ENCODE peak calls at places on chromosomes 13 and 19, in seven cellular contexts. Z, M, W, R, G, Y and P are unnamed samples.

GRCh38 chr13:50318887-50319286 is 303.6 kb downstream of the KCNRG start:
- DNase-seq in Z (no peak), M (no peak), W (no peak), R (peak), G (no peak), Y (no peak), P (no peak)

GRCh38 chr19:10566658-10567410 is 1.0 kb upstream of the KRI1 start:
- DNase-seq in Z (no peak), M (no peak), W (no peak), R (peak), G (no peak), Y (peak), P (no peak)

GRCh38 chr19:44752816-44753618 is 4.5 kb downstream of the BCL3 start:
- DNase-seq in Z (peak), M (peak), W (peak), R (peak), G (peak), Y (peak), P (peak)

GRCh38 chr19:17148130-17148529 is 67.0 kb upstream of the USE1 start:
- DNase-seq in Z (no peak), M (no peak), W (no peak), R (peak), G (no peak), Y (no peak), P (no peak)

GRCh38 chr13:20270163-20270865 is 38.2 kb upstream of the GJB6 start:
- DNase-seq in Z (no peak), M (no peak), W (no peak), R (no peak), G (no peak), Y (no peak), P (no peak)

GRCh38 chr19:29978139-29978538 is 36.1 kb downstream of the URI1 start:
- DNase-seq in Z (no peak), M (no peak), W (no peak), R (no peak), G (no peak), Y (no peak), P (no peak)

GRCh38 chr19:32691952-32692726 is 518 bp downstream of the NUDT19 start:
- DNase-seq in Z (no peak), M (peak), W (peak), R (peak), G (peak), Y (no peak), P (peak)

GRCh38 chr19:42942187-42942789 is 5.3 kb upstream of the PSG7 start:
- DNase-seq in Z (peak), M (no peak), W (no peak), R (peak), G (no peak), Y (no peak), P (no peak)

GRCh38 chr19:14089412-14089661 is 1.2 kb downstream of the SAMD1 start:
- DNase-seq in Z (no peak), M (peak), W (no peak), R (no peak), G (no peak), Y (no peak), P (no peak)

GRCh38 chr19:31351212-31352193 is 2.3 kb upstream of the TSHZ3 start:
- DNase-seq in Z (no peak), M (peak), W (no peak), R (no peak), G (peak), Y (no peak), P (no peak)

GRCh38 chr13:19680751-19681150 is 47.3 kb downstream of the MPHOSPH8 start:
- DNase-seq in Z (no peak), M (no peak), W (no peak), R (no peak), G (no peak), Y (no peak), P (no peak)

DNA sequence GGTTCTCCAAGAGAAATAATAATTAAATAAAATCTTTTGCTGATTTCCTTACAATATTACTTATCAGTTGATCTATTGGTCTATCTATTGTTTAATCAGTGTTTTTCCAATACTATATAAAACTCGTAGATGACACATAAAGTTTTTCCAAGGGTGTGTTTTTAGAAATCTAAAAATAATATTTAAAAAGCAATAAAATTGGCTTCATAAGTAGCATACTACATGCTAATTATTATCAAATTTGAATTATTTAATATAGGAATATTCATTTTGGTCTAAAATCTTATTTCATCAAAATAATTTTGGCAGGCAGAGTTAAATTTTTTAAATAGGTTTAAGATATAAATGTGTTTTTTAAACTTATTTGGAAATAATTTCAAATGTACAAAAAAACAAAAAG is 49.4 kb upstream of the MIR17HG start:
- DNase-seq in Z (no peak), M (no peak), W (no peak), R (no peak), G (no peak), Y (no peak), P (no peak)
- TF ChIP-seq TAF1 in Z (no peak), M (no peak), W (no peak), R (no peak), G (no peak), Y (no peak), P (no peak)

DNA sequence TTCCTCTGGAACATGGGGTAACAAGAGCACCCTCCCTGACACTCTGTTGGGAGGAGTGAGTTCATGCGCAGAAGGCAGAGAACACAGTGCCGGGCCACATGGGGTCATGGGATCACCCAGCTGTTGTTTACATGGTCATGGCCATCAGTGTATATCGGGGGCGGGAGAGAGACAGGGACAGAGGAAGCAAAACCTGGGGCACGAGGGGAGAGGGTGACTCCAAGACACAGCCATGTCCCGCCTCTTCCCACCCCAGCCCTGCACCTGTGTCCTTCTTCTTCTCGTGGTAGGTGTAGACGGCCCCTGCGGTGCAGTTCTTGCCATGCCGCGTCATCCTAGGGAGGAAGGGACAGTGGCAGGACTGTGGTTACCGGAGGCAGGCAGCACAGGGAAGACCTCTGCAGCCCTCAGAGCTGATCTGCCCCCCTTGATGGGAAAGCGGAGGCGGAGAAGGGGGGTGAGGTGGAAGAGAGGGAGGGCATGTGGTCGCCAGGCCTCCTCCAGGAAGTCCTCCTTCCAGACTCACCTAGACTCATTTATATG is 19.9 kb downstream of the NOSIP start:
- DNase-seq in Z (no peak), M (no peak), W (no peak), R (peak), G (no peak), Y (no peak), P (no peak)
- TF ChIP-seq TAF1 in Z (no peak), M (no peak), W (no peak), R (no peak), G (no peak), Y (no peak), P (no peak)

GRCh38 chr19:5204212-5204611 is 136.4 kb downstream of the PTPRS start:
- DNase-seq in Z (no peak), M (no peak), W (no peak), R (no peak), G (no peak), Y (no peak), P (no peak)
- TF ChIP-seq TAF1 in Z (no peak), M (no peak), W (no peak), R (no peak), G (no peak), Y (no peak), P (no peak)

GRCh38 chr13:112619730-112620639 is 32.0 kb upstream of the TUBGCP3 start:
- DNase-seq in Z (no peak), M (no peak), W (no peak), R (peak), G (peak), Y (no peak), P (no peak)
- TF ChIP-seq TAF1 in Z (no peak), M (no peak), W (no peak), R (no peak), G (no peak), Y (no peak), P (no peak)